ENCODE peak calls at places on chromosomes 3 and 15, in eight cellular contexts. M, P, Y, C, L, E, T and N are unnamed samples.

GRCh38 chr15:73881539-73882320 is 8.4 kb downstream of the TBC1D21 start:
- DNase-seq in M (no peak), P (no peak), Y (no peak), C (no peak), L (no peak), E (no peak), T (no peak), N (no peak)

GRCh38 chr15:93882779-93883178 is 348.6 kb upstream of the MCTP2 start:
- DNase-seq in M (no peak), P (no peak), Y (no peak), C (no peak), L (no peak), E (no peak), T (no peak), N (no peak)

GRCh38 chr3:30689202-30689641 is 82.8 kb downstream of the TGFBR2 start:
- DNase-seq in M (no peak), P (peak), Y (no peak), C (no peak), L (no peak), E (no peak), T (no peak), N (no peak)

GRCh38 chr15:69491051-69491505 is 38.5 kb downstream of the RPLP1 start:
- DNase-seq in M (peak), P (peak), Y (no peak), C (no peak), L (no peak), E (no peak), T (no peak), N (no peak)

GRCh38 chr3:14274999-14275961 is 96.7 kb downstream of the LSM3 start:
- DNase-seq in M (no peak), P (no peak), Y (no peak), C (no peak), L (no peak), E (no peak), T (no peak), N (no peak)

GRCh38 chr3:194944526-194944925 is 258.8 kb downstream of the FAM43A start:
- DNase-seq in M (no peak), P (no peak), Y (no peak), C (no peak), L (no peak), E (no peak), T (no peak), N (no peak)

GRCh38 chr15:30877070-30877469 is 26.6 kb upstream of the FAN1 start:
- DNase-seq in M (no peak), P (no peak), Y (no peak), C (no peak), L (no peak), E (no peak), T (no peak), N (no peak)

GRCh38 chr3:142279965-142280590 is 54.7 kb upstream of the GK5 start:
- DNase-seq in M (peak), P (peak), Y (peak), C (peak), L (no peak), E (no peak), T (peak), N (peak)

GRCh38 chr3:134326126-134326525 is 48.1 kb downstream of the AMOTL2 start:
- DNase-seq in M (no peak), P (no peak), Y (no peak), C (no peak), L (no peak), E (no peak), T (no peak), N (no peak)

GRCh38 chr15:25691544-25692430 is 171.3 kb downstream of the ATP10A start:
- DNase-seq in M (no peak), P (no peak), Y (no peak), C (no peak), L (no peak), E (no peak), T (no peak), N (no peak)

GRCh38 chr3:127254001-127254400 is 33.8 kb downstream of the PRR20G start:
- DNase-seq in M (no peak), P (no peak), Y (no peak), C (no peak), L (no peak), E (no peak), T (no peak), N (no peak)

GRCh38 chr15:40684381-40684780 is 10.6 kb upstream of the RAD51 start:
- DNase-seq in M (no peak), P (no peak), Y (no peak), C (no peak), L (no peak), E (no peak), T (no peak), N (no peak)

GRCh38 chr3:170703121-170703588 is 117.3 kb upstream of the SLC7A14 start:
- DNase-seq in M (no peak), P (no peak), Y (no peak), C (no peak), L (no peak), E (no peak), T (no peak), N (no peak)

GRCh38 chr3:152658977-152659376 is 176.0 kb upstream of the P2RY1 start:
- DNase-seq in M (no peak), P (no peak), Y (no peak), C (no peak), L (no peak), E (no peak), T (no peak), N (no peak)

GRCh38 chr3:98994128-98994762 is 92.8 kb upstream of the DCBLD2 start:
- DNase-seq in M (no peak), P (no peak), Y (no peak), C (no peak), L (no peak), E (no peak), T (no peak), N (no peak)

GRCh38 chr15:34039506-34040123 is 611 bp upstream of the AVEN start:
- DNase-seq in M (no peak), P (no peak), Y (no peak), C (no peak), L (no peak), E (no peak), T (no peak), N (no peak)